ENCODE peak calls at places on chromosomes 16 and 17, in ten cellular contexts. S, E, C, M, U, O, W, A, P and D are unnamed samples.

GRCh38 chr17:74449306-74449705 is 17.1 kb upstream of the CD300A start:
- DNase-seq in U (no peak), E (no peak), O (no peak), A (no peak), W (no peak), C (no peak), P (no peak), S (no peak), M (no peak), D (no peak)

GRCh38 chr17:17021194-17021863 is 20.9 kb upstream of the MPRIP start:
- DNase-seq in P (no peak), W (peak; percentile 71), U (no peak), A (no peak), S (peak; percentile 87), C (peak; percentile 88), E (peak; percentile 63), O (no peak), M (peak; percentile 78), D (no peak)

GRCh38 chr16:20383106-20384029 is 21.2 kb downstream of the PDILT start:
- DNase-seq in P (peak; percentile 63), S (peak; percentile 74), E (peak; percentile 76), U (peak; percentile 61), W (peak; percentile 68), A (peak; percentile 74), C (peak; percentile 75), O (peak; percentile 31), M (no peak), D (peak; percentile 21)

GRCh38 chr17:14545156-14545906 is 244.4 kb downstream of the HS3ST3B1 start:
- DNase-seq in E (no peak), A (peak; percentile 48), O (no peak), P (no peak), S (no peak), M (no peak), W (no peak), U (no peak), C (no peak), D (no peak)

GRCh38 chr17:17170346-17170976 is 35.7 kb downstream of the PLD6 start:
- DNase-seq in E (peak; percentile 24), S (no peak), O (no peak), M (no peak), W (no peak), C (no peak), U (no peak), P (no peak), A (no peak), D (no peak)

GRCh38 chr16:29820730-29821662 is 734 bp downstream of the MVP start:
- DNase-seq in C (no peak), U (peak; percentile 74), E (no peak), M (peak; percentile 91), P (no peak), O (no peak), W (peak; percentile 89), A (peak; percentile 27), S (no peak), D (no peak)

GRCh38 chr17:4721203-4722135 is 9.8 kb upstream of the MED11 start:
- DNase-seq in P (no peak), O (no peak), C (no peak), U (no peak), E (peak; percentile 62), S (no peak), A (peak; percentile 82), W (peak; percentile 88), M (peak; percentile 83), D (no peak)

GRCh38 chr17:10156579-10157488 is 41.6 kb downstream of the GAS7 start:
- DNase-seq in U (no peak), P (no peak), E (no peak), O (no peak), M (peak; percentile 81), W (peak; percentile 73), S (no peak), C (peak; percentile 77), A (no peak), D (no peak)

GRCh38 chr17:16486373-16487250 is 5.4 kb downstream of the LRRC75A start:
- DNase-seq in P (peak; percentile 71), E (peak; percentile 76), C (peak; percentile 83), M (peak; percentile 93), U (peak; percentile 66), A (peak; percentile 96), W (peak; percentile 94), S (peak; percentile 84), O (peak; percentile 55), D (peak; percentile 27)

GRCh38 chr17:75493476-75494129 is 21.7 kb downstream of the CASKIN2 start:
- DNase-seq in A (no peak), O (no peak), M (no peak), C (no peak), E (no peak), W (no peak), S (no peak), P (no peak), U (no peak), D (no peak)

GRCh38 chr17:36722121-36722902 is 120.9 kb downstream of the MRM1 start:
- DNase-seq in M (peak; percentile 83), S (peak; percentile 38), W (peak; percentile 88), C (peak; percentile 67), A (peak; percentile 33), O (no peak), U (peak; percentile 47), P (peak; percentile 62), E (peak; percentile 65), D (no peak)

GRCh38 chr17:10172241-10172741 is 26.1 kb downstream of the GAS7 start:
- DNase-seq in C (no peak), P (no peak), A (no peak), M (no peak), O (no peak), S (no peak), W (no peak), E (peak; percentile 52), U (no peak), D (no peak)

GRCh38 chr16:68368602-68368944 is 57.8 kb downstream of the PRMT7 start:
- DNase-seq in C (no peak), E (no peak), U (no peak), P (no peak), A (no peak), S (no peak), W (no peak), O (no peak), M (no peak), D (no peak)

GRCh38 chr17:58788199-58788598 is 32.5 kb downstream of the PPM1E start:
- DNase-seq in W (no peak), A (no peak), E (no peak), O (no peak), U (no peak), P (no peak), M (no peak), C (no peak), S (no peak), D (no peak)

GRCh38 chr16:52099382-52099781 is 447.6 kb downstream of the TOX3 start:
- DNase-seq in P (no peak), O (no peak), C (no peak), A (no peak), U (no peak), E (no peak), W (no peak), M (no peak), S (no peak), D (no peak)

GRCh38 chr16:15576960-15577958 is 65.7 kb downstream of the MARF1 start:
- DNase-seq in S (no peak), C (no peak), E (no peak), P (peak; percentile 95), W (peak; percentile 92), U (no peak), A (no peak), O (no peak), M (no peak), D (no peak)

GRCh38 chr17:61496174-61496956 is 44.1 kb downstream of the TBX4 start:
- DNase-seq in S (no peak), O (no peak), W (no peak), P (no peak), A (no peak), U (no peak), E (no peak), M (no peak), C (no peak), D (no peak)

GRCh38 chr16:88924834-88925539 is 52.0 kb downstream of the CBFA2T3 start:
- DNase-seq in A (peak; percentile 80), P (peak; percentile 88), E (peak; percentile 89), C (peak; percentile 76), U (peak; percentile 40), M (no peak), O (peak; percentile 47), S (peak; percentile 97), W (peak; percentile 74), D (peak; percentile 27)
- TF ChIP-seq CTCF in A (peak; percentile 50), P (peak; percentile 57), E (peak; percentile 57), C (no peak), U (no peak), M (peak; percentile 37), O (peak; percentile 46), S (peak; percentile 55), W (peak; percentile 40), D (peak; percentile 62)

DNA sequence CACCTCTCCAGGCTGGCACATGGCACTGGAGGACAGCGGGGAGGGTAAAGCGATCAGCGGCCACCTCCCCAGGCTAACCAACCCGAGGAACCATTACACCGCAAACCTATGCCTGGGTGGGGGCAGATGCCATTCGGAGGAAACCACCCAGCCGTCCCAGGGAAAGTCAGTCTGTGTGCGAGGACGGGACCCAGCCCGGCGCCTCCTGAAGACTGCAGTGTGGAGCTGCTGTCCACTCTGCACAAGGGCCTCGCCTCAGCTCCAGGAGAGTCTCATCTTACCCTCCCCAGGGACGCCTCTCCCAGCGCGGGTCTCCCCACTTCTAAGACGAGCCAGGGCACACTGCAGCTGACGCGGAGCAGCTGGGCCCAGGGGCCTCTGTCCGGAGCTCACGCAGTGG is 8.0 kb downstream of the SLC38A10 start:
- DNase-seq in W (no peak), E (no peak), C (no peak), O (no peak), P (no peak), A (no peak), M (no peak), S (no peak), U (no peak), D (no peak)
- H3K4me3 ChIP-seq in W (no peak overlapping the region), E (no peak overlapping the region), C (no peak overlapping the region), O (no peak overlapping the region), P (no peak overlapping the region), A (no peak overlapping the region), M (no peak overlapping the region), S (no peak overlapping the region), U (no peak overlapping the region), D (no peak overlapping the region)

GRCh38 chr16:12837756-12838155 is 34.1 kb upstream of the CPPED1 start:
- DNase-seq in W (no peak), C (no peak), M (no peak), O (no peak), S (no peak), A (no peak), E (no peak), U (no peak), P (no peak), D (no peak)

GRCh38 chr16:12833939-12834338 is 30.3 kb upstream of the CPPED1 start:
- DNase-seq in C (peak; percentile 64), S (no peak), W (no peak), U (no peak), O (no peak), M (no peak), P (peak; percentile 43), E (no peak), A (peak; percentile 71), D (no peak)

GRCh38 chr16:12837344-12837743 is 33.7 kb upstream of the CPPED1 start:
- DNase-seq in W (no peak), S (no peak), C (no peak), O (no peak), E (no peak), P (no peak), M (no peak), A (no peak), U (no peak), D (no peak)
- TF ChIP-seq CTCF in W (no peak), S (no peak), C (no peak), O (no peak), E (no peak), P (no peak), M (no peak), A (no peak), U (no peak), D (no peak)

GRCh38 chr16:24463196-24463945 is 76.0 kb upstream of the RBBP6 start:
- DNase-seq in S (no peak), M (no peak), O (no peak), C (no peak), P (no peak), E (peak; percentile 1), W (no peak), U (no peak), A (no peak), D (no peak)
- H3K4me3 ChIP-seq in S (no peak overlapping the region), M (no peak overlapping the region), O (no peak overlapping the region), C (no peak overlapping the region), P (no peak overlapping the region), E (no peak overlapping the region), W (no peak overlapping the region), U (no peak overlapping the region), A (no peak overlapping the region), D (no peak overlapping the region)